ENCODE peak calls at places on chromosome 11, in six cellular contexts. One of them, this sample, is unnamed.

GRCh38 chr11:66313321-66314185 is 3.3 kb downstream of the CD248 start:
- DNase-seq in endothelial cell: no peak
- DNase-seq in AG08395: no peak
- DNase-seq in activated T-cell treated with anti-CD3 and anti-CD28 coated beads, Interleukin-2, amount 50 U/mL, for 72 hours: no peak
- DNase-seq in tibial artery: no peak
- DNase-seq in activated gamma-delta T cell treated with anti-CD3 and anti-CD28 coated beads, Interleukin-2, amount 50 U/mL, for 16 hours: no peak
- DNase-seq in this sample: peak; percentile 96

GRCh38 chr11:20589796-20590195 is 9.6 kb upstream of the SLC6A5 start:
- DNase-seq in activated gamma-delta T cell treated with anti-CD3 and anti-CD28 coated beads, Interleukin-2, amount 50 U/mL, for 16 hours: no peak
- DNase-seq in activated T-cell treated with anti-CD3 and anti-CD28 coated beads, Interleukin-2, amount 50 U/mL, for 72 hours: no peak
- DNase-seq in AG08395: no peak
- DNase-seq in tibial artery: no peak
- DNase-seq in endothelial cell: no peak
- DNase-seq in this sample: no peak

GRCh38 chr11:130871616-130872015 is 44.7 kb downstream of the SNX19 start:
- DNase-seq in activated gamma-delta T cell treated with anti-CD3 and anti-CD28 coated beads, Interleukin-2, amount 50 U/mL, for 16 hours: no peak
- DNase-seq in endothelial cell: no peak
- DNase-seq in activated T-cell treated with anti-CD3 and anti-CD28 coated beads, Interleukin-2, amount 50 U/mL, for 72 hours: no peak
- DNase-seq in AG08395: no peak
- DNase-seq in tibial artery: no peak
- DNase-seq in this sample: no peak

GRCh38 chr11:68298659-68299516 is 13.5 kb upstream of the LRP5 start:
- DNase-seq in endothelial cell: no peak
- DNase-seq in AG08395: no peak
- DNase-seq in tibial artery: no peak
- DNase-seq in activated T-cell treated with anti-CD3 and anti-CD28 coated beads, Interleukin-2, amount 50 U/mL, for 72 hours: no peak
- DNase-seq in activated gamma-delta T cell treated with anti-CD3 and anti-CD28 coated beads, Interleukin-2, amount 50 U/mL, for 16 hours: no peak
- DNase-seq in this sample: no peak

GRCh38 chr11:45451766-45452440 is 165.8 kb upstream of the SYT13 start:
- DNase-seq in tibial artery: no peak
- DNase-seq in endothelial cell: no peak
- DNase-seq in activated gamma-delta T cell treated with anti-CD3 and anti-CD28 coated beads, Interleukin-2, amount 50 U/mL, for 16 hours: no peak
- DNase-seq in AG08395: no peak
- DNase-seq in activated T-cell treated with anti-CD3 and anti-CD28 coated beads, Interleukin-2, amount 50 U/mL, for 72 hours: no peak
- DNase-seq in this sample: no peak

GRCh38 chr11:46290598-46291309 is 13.3 kb downstream of the CREB3L1 start:
- DNase-seq in activated T-cell treated with anti-CD3 and anti-CD28 coated beads, Interleukin-2, amount 50 U/mL, for 72 hours: no peak
- DNase-seq in tibial artery: no peak
- DNase-seq in AG08395: peak; percentile 96
- DNase-seq in endothelial cell: peak; percentile 34
- DNase-seq in activated gamma-delta T cell treated with anti-CD3 and anti-CD28 coated beads, Interleukin-2, amount 50 U/mL, for 16 hours: no peak
- DNase-seq in this sample: peak; percentile 68

GRCh38 chr11:62921201-62921572 is at the start of gene CHRM1:
- DNase-seq in tibial artery: no peak
- DNase-seq in AG08395: no peak
- DNase-seq in activated gamma-delta T cell treated with anti-CD3 and anti-CD28 coated beads, Interleukin-2, amount 50 U/mL, for 16 hours: no peak
- DNase-seq in endothelial cell: no peak
- DNase-seq in activated T-cell treated with anti-CD3 and anti-CD28 coated beads, Interleukin-2, amount 50 U/mL, for 72 hours: no peak
- DNase-seq in this sample: no peak

GRCh38 chr11:113162590-113162961 is 151.8 kb upstream of the TTC12 start:
- DNase-seq in activated T-cell treated with anti-CD3 and anti-CD28 coated beads, Interleukin-2, amount 50 U/mL, for 72 hours: no peak
- DNase-seq in tibial artery: no peak
- DNase-seq in endothelial cell: no peak
- DNase-seq in AG08395: no peak
- DNase-seq in activated gamma-delta T cell treated with anti-CD3 and anti-CD28 coated beads, Interleukin-2, amount 50 U/mL, for 16 hours: no peak
- DNase-seq in this sample: peak; percentile 25

GRCh38 chr11:125404136-125404810 is 91.8 kb downstream of the FEZ1 start:
- DNase-seq in activated T-cell treated with anti-CD3 and anti-CD28 coated beads, Interleukin-2, amount 50 U/mL, for 72 hours: no peak
- DNase-seq in AG08395: no peak
- DNase-seq in tibial artery: no peak
- DNase-seq in endothelial cell: no peak
- DNase-seq in activated gamma-delta T cell treated with anti-CD3 and anti-CD28 coated beads, Interleukin-2, amount 50 U/mL, for 16 hours: no peak
- DNase-seq in this sample: peak; percentile 29

GRCh38 chr11:6746086-6746618 is 25.6 kb downstream of the OR2AG2 start:
- DNase-seq in activated T-cell treated with anti-CD3 and anti-CD28 coated beads, Interleukin-2, amount 50 U/mL, for 72 hours: peak; percentile 38
- DNase-seq in endothelial cell: no peak
- DNase-seq in activated gamma-delta T cell treated with anti-CD3 and anti-CD28 coated beads, Interleukin-2, amount 50 U/mL, for 16 hours: peak; percentile 19
- DNase-seq in AG08395: no peak
- DNase-seq in tibial artery: no peak
- DNase-seq in this sample: no peak

GRCh38 chr11:36354221-36355003 is 58.3 kb downstream of the PRR5L start:
- DNase-seq in endothelial cell: no peak
- DNase-seq in activated gamma-delta T cell treated with anti-CD3 and anti-CD28 coated beads, Interleukin-2, amount 50 U/mL, for 16 hours: no peak
- DNase-seq in activated T-cell treated with anti-CD3 and anti-CD28 coated beads, Interleukin-2, amount 50 U/mL, for 72 hours: no peak
- DNase-seq in tibial artery: no peak
- DNase-seq in AG08395: peak; percentile 72
- DNase-seq in this sample: no peak